ENCODE peak calls at places on chromosomes 7 and 10, in five cellular contexts. H is neural progenitor cell, N is OCI-LY7, D is pancreas, X is cardiac muscle cell. B is an unnamed sample.

GRCh38 chr10:124995605-124996004 is 53.7 kb downstream of the ZRANB1 start:
- DNase-seq in H (no peak), N (no peak), D (no peak), X (no peak), B (no peak)

GRCh38 chr10:6382081-6382480 is 179.3 kb downstream of the PFKFB3 start:
- DNase-seq in H (no peak), N (peak; percentile 26), D (no peak), X (no peak), B (no peak)

GRCh38 chr10:22345301-22346086 is at the start of gene SPAG6:
- DNase-seq in H (peak; percentile 90), N (no peak), D (peak; percentile 35), X (no peak), B (peak; percentile 52)

GRCh38 chr10:85643839-85644525 is 722.6 kb downstream of the GRID1 start:
- DNase-seq in H (no peak), N (no peak), D (no peak), X (no peak), B (no peak)

GRCh38 chr10:35451103-35452016 is 115.1 kb downstream of the CCNY start:
- DNase-seq in H (no peak), N (peak; percentile 57), D (no peak), X (no peak), B (no peak)

GRCh38 chr7:71824356-71824755 is 587.8 kb downstream of the CALN1 start:
- DNase-seq in H (peak; percentile 7), N (no peak), D (no peak), X (no peak), B (no peak)

GRCh38 chr7:51732951-51733350 is 416.3 kb upstream of the COBL start:
- DNase-seq in H (peak; percentile 9), N (no peak), D (no peak), X (no peak), B (no peak)

GRCh38 chr10:44300666-44301649 is 83.9 kb downstream of the CXCL12 start:
- DNase-seq in H (no peak), N (no peak), D (peak; percentile 92), X (no peak), B (peak; percentile 67)

GRCh38 chr10:101760510-101760909 is 15.4 kb downstream of the FGF8 start:
- DNase-seq in H (no peak), N (no peak), D (no peak), X (no peak), B (no peak)

GRCh38 chr10:36358736-36359135 is 716.6 kb upstream of the FZD8 start:
- DNase-seq in H (no peak), N (no peak), D (no peak), X (no peak), B (no peak)

GRCh38 chr10:62230344-62231138 is 38.1 kb downstream of the RTKN2 start:
- DNase-seq in H (no peak), N (no peak), D (no peak), X (no peak), B (no peak)

GRCh38 chr10:48490576-48491345 is 114.1 kb downstream of the ARHGAP22 start:
- DNase-seq in H (no peak), N (no peak), D (no peak), X (no peak), B (peak; percentile 13)

GRCh38 chr10:96468845-96469244 is 44.9 kb downstream of the TLL2 start:
- DNase-seq in H (no peak), N (no peak), D (no peak), X (no peak), B (no peak)

GRCh38 chr7:131774419-131775220 is 218.2 kb upstream of the PODXL start:
- DNase-seq in H (no peak), N (no peak), D (no peak), X (no peak), B (no peak)

GRCh38 chr10:56469482-56469881 is 108.4 kb upstream of the ZWINT start:
- DNase-seq in H (no peak), N (peak; percentile 41), D (no peak), X (peak; percentile 1), B (no peak)

GRCh38 chr10:122273966-122274545 is 3.0 kb downstream of the BTBD16 start:
- DNase-seq in H (no peak), N (no peak), D (no peak), X (no peak), B (no peak)

GRCh38 chr10:34061846-34062245 is 727.4 kb upstream of the NRP1 start:
- DNase-seq in H (no peak), N (no peak), D (no peak), X (no peak), B (no peak)

GRCh38 chr10:30432631-30433285 is 1.2 kb upstream of the MAP3K8 start:
- DNase-seq in H (no peak), N (no peak), D (peak; percentile 58), X (no peak), B (no peak)

GRCh38 chr7:106111671-106112117 is 418 bp downstream of the SYPL1 start:
- DNase-seq in H (peak; percentile 82), N (peak; percentile 65), D (peak; percentile 66), X (peak; percentile 83), B (peak; percentile 80)

GRCh38 chr7:106358103-106358663 is 73.4 kb upstream of the NAMPT start:
- DNase-seq in H (no peak), N (no peak), D (no peak), X (no peak), B (no peak)

DNA sequence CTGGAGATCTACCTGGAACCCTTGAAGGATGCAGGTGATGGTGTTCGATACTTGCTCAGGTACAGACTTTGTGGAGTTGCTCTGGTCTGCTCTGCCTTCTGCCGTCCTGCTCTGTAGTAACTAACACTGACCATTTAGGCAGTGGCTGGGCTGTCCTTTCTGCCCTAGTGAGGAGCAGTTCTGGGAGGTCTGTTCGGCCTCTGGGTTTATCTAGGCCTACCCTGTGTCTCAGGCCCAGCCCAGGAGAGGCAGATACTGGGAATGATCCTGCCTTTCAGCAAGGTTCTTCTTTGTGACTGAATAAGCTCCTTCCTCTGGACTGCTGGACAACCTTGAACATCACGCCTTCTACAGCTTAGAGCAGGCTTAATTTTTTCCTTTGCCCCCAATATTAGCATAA is 1.7 kb downstream of the ZFYVE27 start:
- DNase-seq in H (no peak), N (no peak), D (no peak), X (no peak), B (no peak)
- H3K4me3 ChIP-seq in H (no peak overlapping the region), N (peak overlapping the region; percentile 88), D (peak overlapping the region; percentile 89), X (peak overlapping the region; percentile 72), B (no peak overlapping the region)

GRCh38 chr7:4103352-4104091 is 578.6 kb upstream of the FOXK1 start:
- DNase-seq in H (no peak), N (peak; percentile 3), D (no peak), X (no peak), B (no peak)
- TF ChIP-seq CTCF in H (peak; percentile 42), N (peak; percentile 61), D (no peak), X (no peak), B (no peak)

GRCh38 chr7:150560486-150560885 is 6.7 kb upstream of the GIMAP4 start:
- DNase-seq in H (no peak), N (no peak), D (no peak), X (no peak), B (no peak)
- H3K4me3 ChIP-seq in H (no peak overlapping the region), N (no peak overlapping the region), D (no peak overlapping the region), X (no peak overlapping the region), B (no peak overlapping the region)

DNA sequence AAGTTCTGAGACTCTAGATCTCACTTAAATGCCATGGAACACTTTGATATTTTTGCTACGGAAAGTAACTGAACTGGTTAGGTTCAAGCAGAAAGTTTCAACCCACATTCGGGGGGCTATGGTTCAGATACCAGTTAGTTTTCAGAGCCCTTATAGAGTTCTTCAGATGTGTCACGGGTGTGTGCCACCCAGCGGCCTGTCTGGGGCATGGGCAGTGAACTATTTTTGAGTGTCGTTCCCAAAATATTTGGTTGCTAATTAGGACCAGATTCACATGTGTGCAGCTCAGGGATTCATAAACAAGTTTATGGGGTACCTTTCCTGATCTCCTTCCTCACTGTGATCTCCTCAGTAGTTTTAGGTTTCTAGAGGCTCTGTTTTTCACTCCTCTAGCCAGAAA is 271.9 kb downstream of the C7orf25 start:
- DNase-seq in H (no peak), N (no peak), D (no peak), X (no peak), B (no peak)
- TF ChIP-seq CTCF in H (peak; percentile 16), N (no peak), D (no peak), X (no peak), B (no peak)

GRCh38 chr10:98168147-98168546 is 33.7 kb downstream of the R3HCC1L start:
- DNase-seq in H (no peak), N (peak; percentile 92), D (no peak), X (no peak), B (no peak)

GRCh38 chr10:98168766-98169165 is 34.3 kb downstream of the R3HCC1L start:
- DNase-seq in H (no peak), N (peak; percentile 80), D (no peak), X (no peak), B (no peak)

GRCh38 chr10:98169379-98169778 is 34.9 kb downstream of the R3HCC1L start:
- DNase-seq in H (no peak), N (peak; percentile 29), D (no peak), X (no peak), B (no peak)

GRCh38 chr10:98163941-98164340 is 29.5 kb downstream of the R3HCC1L start:
- DNase-seq in H (no peak), N (peak; percentile 46), D (no peak), X (no peak), B (no peak)

GRCh38 chr10:98167191-98167590 is 32.7 kb downstream of the R3HCC1L start:
- DNase-seq in H (no peak), N (peak; percentile 48), D (no peak), X (no peak), B (no peak)
- H3K4me3 ChIP-seq in H (no peak overlapping the region), N (peak overlapping the region; percentile 58), D (no peak overlapping the region), X (no peak overlapping the region), B (no peak overlapping the region)

GRCh38 chr10:287814-288213 is 152.6 kb downstream of the ZMYND11 start:
- DNase-seq in H (peak; percentile 28), N (no peak), D (no peak), X (no peak), B (no peak)
- TF ChIP-seq CTCF in H (peak; percentile 33), N (peak; percentile 26), D (no peak), X (peak; percentile 25), B (no peak)

GRCh38 chr10:132722391-132722790 is 63.6 kb downstream of the NKX6-2 start:
- DNase-seq in H (peak; percentile 66), N (no peak), D (no peak), X (no peak), B (no peak)
- H3K4me3 ChIP-seq in H (no peak overlapping the region), N (no peak overlapping the region), D (no peak overlapping the region), X (no peak overlapping the region), B (no peak overlapping the region)

DNA sequence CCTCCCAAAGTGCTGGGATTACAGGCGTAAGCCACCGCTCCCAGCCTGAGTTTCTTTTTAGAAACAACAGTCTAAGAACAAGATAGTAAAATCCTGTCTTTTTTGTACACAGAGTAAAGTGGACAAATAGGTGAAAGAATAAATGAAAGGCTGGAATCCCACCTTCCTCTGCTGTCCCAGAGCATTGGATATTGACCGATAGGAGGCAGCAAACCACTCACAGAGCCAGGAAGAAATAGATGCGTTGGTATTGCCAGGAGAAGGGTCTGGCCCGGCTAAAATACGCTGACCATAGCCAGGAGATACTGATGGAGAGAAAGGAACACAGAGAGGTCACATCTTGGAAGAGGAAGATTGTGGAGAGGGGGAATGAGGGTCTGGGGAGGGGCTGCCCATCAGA is 11.4 kb upstream of the ZNF12 start:
- DNase-seq in H (peak; percentile 6), N (no peak), D (no peak), X (no peak), B (no peak)
- TF ChIP-seq CTCF in H (peak; percentile 42), N (no peak), D (no peak), X (no peak), B (no peak)

B was measured in stomach.